ENCODE peak calls at places on chromosomes 7 and 10, in four cellular contexts. D, H, W and Q are unnamed samples.

GRCh38 chr7:104936546-104936945 is 77.5 kb upstream of the KMT2E start:
- DNase-seq in D (no peak), H (no peak), W (no peak), Q (no peak)

GRCh38 chr10:96130326-96130758 is 245 bp downstream of the ZNF518A start:
- DNase-seq in D (peak; percentile 86), H (no peak), W (peak; percentile 81), Q (no peak)

GRCh38 chr7:107190090-107190489 is 21.3 kb downstream of the HBP1 start:
- DNase-seq in D (no peak), H (no peak), W (no peak), Q (no peak)

GRCh38 chr7:105691029-105691691 is 109.9 kb upstream of the EFCAB10 start:
- DNase-seq in D (no peak), H (no peak), W (no peak), Q (no peak)

GRCh38 chr10:51709324-51709972 is 10.1 kb upstream of the CSTF2T start:
- DNase-seq in D (no peak), H (no peak), W (no peak), Q (no peak)

GRCh38 chr10:89649051-89649450 is 4.0 kb upstream of the PANK1 start:
- DNase-seq in D (no peak), H (no peak), W (no peak), Q (no peak)

GRCh38 chr7:46115410-46115809 is 194.3 kb upstream of the IGFBP3 start:
- DNase-seq in D (no peak), H (no peak), W (no peak), Q (no peak)

GRCh38 chr7:105136221-105136620 is 122.2 kb downstream of the KMT2E start:
- DNase-seq in D (no peak), H (no peak), W (no peak), Q (no peak)

GRCh38 chr7:36085096-36085495 is 68.0 kb upstream of the EEPD1 start:
- DNase-seq in D (no peak), H (no peak), W (no peak), Q (no peak)

GRCh38 chr7:154338709-154339108 is 286.5 kb downstream of the DPP6 start:
- DNase-seq in D (no peak), H (no peak), W (no peak), Q (no peak)

GRCh38 chr7:158723266-158723665 is 18.7 kb upstream of the NCAPG2 start:
- DNase-seq in D (no peak), H (no peak), W (no peak), Q (no peak)

GRCh38 chr10:91598211-91598981 is 34.5 kb downstream of the PPP1R3C start:
- DNase-seq in D (no peak), H (no peak), W (no peak), Q (no peak)

DNA sequence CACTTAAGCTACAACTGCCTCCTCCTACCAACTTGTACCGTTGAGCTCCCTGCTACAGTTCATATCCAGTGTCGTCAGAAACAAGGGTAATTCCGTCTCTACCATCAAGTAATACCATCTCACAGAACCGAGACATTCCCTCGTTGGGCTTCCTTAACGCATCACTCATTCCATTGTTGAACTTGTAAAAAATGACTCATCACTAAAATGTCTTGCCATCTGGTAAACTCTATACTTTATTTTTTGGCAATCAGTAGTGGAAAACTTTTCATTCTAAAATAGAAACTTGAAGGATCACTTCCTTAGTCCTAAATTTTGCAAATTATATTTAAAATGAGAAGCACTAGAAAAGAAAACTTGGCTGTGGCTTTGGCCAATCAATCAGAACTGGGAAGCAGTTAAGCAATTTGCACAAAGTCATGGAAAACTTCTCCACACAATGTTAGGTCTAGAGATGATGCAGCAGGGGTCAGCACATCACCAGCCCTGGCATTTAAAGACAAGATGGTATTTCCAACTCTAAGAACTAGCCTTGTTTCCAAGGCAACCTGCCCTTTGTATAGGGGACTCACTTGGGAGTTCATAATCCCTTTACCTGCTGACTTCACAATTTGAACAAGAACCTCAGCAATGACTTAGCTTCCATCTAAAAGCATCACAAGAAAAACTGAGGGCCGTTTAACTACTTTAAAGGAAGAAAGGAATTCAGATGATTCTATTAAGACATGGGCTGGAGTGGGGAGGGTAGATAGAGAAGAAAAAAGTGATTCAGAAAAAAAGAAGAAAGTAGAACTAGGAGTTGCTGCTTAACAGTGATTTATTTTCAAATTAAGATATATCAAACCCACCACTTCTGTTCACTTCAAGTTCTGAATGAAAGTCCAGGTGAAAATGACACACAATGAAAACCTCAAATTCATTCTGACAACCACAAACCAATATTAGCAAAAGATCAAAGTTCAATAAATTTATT is 288.1 kb downstream of the PARD3 start:
- DNase-seq in D (no peak), H (no peak), W (no peak), Q (no peak)
- H3K27ac ChIP-seq in D (no peak overlapping the region), H (peak overlapping the region; percentile 29), W (peak overlapping the region; percentile 53), Q (no peak overlapping the region)

GRCh38 chr10:15796098-15796759 is 64.1 kb downstream of the MINDY3 start:
- DNase-seq in D (no peak), H (no peak), W (no peak), Q (no peak)
- H3K27ac ChIP-seq in D (no peak overlapping the region), H (no peak overlapping the region), W (no peak overlapping the region), Q (no peak overlapping the region)

GRCh38 chr7:138024334-138024691 is 22.4 kb upstream of the CREB3L2 start:
- DNase-seq in D (no peak), H (no peak), W (no peak), Q (no peak)

GRCh38 chr7:138029126-138029525 is 27.2 kb upstream of the CREB3L2 start:
- DNase-seq in D (no peak), H (no peak), W (no peak), Q (no peak)

GRCh38 chr7:138025215-138026186 is 23.6 kb upstream of the CREB3L2 start:
- DNase-seq in D (no peak), H (no peak), W (no peak), Q (no peak)

GRCh38 chr7:138024765-138025164 is 22.9 kb upstream of the CREB3L2 start:
- DNase-seq in D (no peak), H (no peak), W (no peak), Q (no peak)

GRCh38 chr7:138027100-138027499 is 25.2 kb upstream of the CREB3L2 start:
- DNase-seq in D (no peak), H (no peak), W (no peak), Q (no peak)
- H3K27ac ChIP-seq in D (no peak overlapping the region), H (no peak overlapping the region), W (no peak overlapping the region), Q (no peak overlapping the region)

GRCh38 chr10:17984563-17984962 is 32.8 kb downstream of the SLC39A12 start:
- DNase-seq in D (no peak), H (no peak), W (no peak), Q (no peak)

GRCh38 chr10:17981201-17981600 is 29.5 kb downstream of the SLC39A12 start:
- DNase-seq in D (no peak), H (no peak), W (no peak), Q (no peak)

GRCh38 chr10:17981766-17982380 is 30.2 kb downstream of the SLC39A12 start:
- DNase-seq in D (no peak), H (no peak), W (no peak), Q (no peak)

GRCh38 chr10:17984056-17984455 is 32.3 kb downstream of the SLC39A12 start:
- DNase-seq in D (no peak), H (no peak), W (no peak), Q (no peak)

DNA sequence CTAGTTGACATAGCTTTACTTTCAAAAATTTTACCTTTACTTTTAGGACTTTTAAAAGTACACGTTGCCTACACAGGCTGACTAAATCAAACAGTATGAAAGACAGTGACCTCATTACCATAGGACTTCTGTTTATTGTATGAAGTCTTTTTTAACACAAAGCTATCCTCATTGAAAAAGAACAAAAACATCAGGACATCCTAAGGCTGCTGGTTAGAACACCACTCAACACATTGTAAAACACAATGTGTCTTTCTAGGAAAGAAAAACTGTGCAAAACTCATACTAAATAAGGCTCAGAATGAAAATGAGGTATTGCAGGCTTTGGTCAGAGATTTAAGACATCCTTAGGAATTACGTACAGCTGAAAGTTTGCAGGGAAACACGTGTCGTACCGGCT is 29.1 kb downstream of the SLC39A12 start:
- DNase-seq in D (no peak), H (no peak), W (no peak), Q (no peak)
- H3K27ac ChIP-seq in D (no peak overlapping the region), H (no peak overlapping the region), W (no peak overlapping the region), Q (no peak overlapping the region)

DNA sequence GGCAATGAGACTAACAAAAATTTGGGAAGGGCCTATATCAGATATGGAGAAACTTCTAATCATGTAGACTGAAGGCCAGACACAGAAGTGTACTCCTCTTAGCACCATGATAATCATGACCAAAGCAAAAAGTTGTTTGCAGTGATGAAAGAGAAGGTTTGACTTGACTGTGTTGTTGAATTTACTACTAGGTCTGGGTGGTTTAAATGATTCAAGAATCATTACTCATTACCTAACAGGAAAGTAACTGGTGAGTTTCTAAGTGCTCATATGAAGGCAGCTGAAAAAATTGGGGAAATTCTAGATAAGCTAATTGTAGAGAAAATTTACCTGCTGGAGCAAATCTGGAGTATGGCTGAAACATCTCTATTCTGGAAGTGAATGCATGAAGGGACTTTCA is 451.5 kb upstream of the SORCS1 start:
- DNase-seq in D (no peak), H (no peak), W (no peak), Q (no peak)
- H3K27ac ChIP-seq in D (no peak overlapping the region), H (no peak overlapping the region), W (no peak overlapping the region), Q (no peak overlapping the region)

GRCh38 chr10:53598914-53599313 is 826.3 kb upstream of the MBL2 start:
- DNase-seq in D (no peak), H (no peak), W (no peak), Q (no peak)
- H3K27ac ChIP-seq in D (no peak overlapping the region), H (no peak overlapping the region), W (no peak overlapping the region), Q (no peak overlapping the region)

GRCh38 chr10:76454539-76455137 is 1023.2 kb downstream of the LRMDA start:
- DNase-seq in D (no peak), H (no peak), W (no peak), Q (no peak)
- H3K27ac ChIP-seq in D (no peak overlapping the region), H (peak overlapping the region; percentile 73), W (no peak overlapping the region), Q (no peak overlapping the region)

GRCh38 chr7:12570148-12570528 is 382 bp upstream of the SCIN start:
- DNase-seq in D (peak; percentile 61), H (no peak), W (peak; percentile 56), Q (no peak)

GRCh38 chr7:12572941-12573340 is 2.4 kb downstream of the SCIN start:
- DNase-seq in D (no peak), H (no peak), W (no peak), Q (no peak)

GRCh38 chr7:12569673-12570072 is 847 bp upstream of the SCIN start:
- DNase-seq in D (no peak), H (no peak), W (no peak), Q (no peak)

GRCh38 chr7:12570529-12571461 is at the start of gene SCIN:
- DNase-seq in D (peak; percentile 89), H (no peak), W (peak; percentile 68), Q (peak; percentile 44)

DNA sequence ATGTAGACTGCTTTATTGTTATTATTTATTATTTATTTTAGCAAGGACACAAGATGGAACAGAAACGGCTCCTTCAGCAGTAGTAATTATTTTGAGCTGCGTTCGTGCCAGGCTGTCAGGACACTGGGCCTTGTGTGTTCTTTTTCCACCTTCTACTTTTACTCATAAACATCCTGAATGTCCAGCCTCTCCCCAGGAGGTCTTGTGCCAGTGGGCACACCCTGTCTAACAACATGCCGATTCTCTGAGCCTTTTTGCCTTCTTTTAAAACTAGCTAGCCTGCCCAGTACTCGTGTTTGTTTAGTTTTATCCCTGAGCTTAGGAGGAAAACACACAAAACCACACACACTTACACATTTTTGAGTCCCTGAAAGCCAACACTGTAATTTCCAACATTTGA is 1.2 kb downstream of the SCIN start:
- DNase-seq in D (no peak), H (no peak), W (no peak), Q (no peak)
- H3K27ac ChIP-seq in D (peak overlapping the region; percentile 89), H (no peak overlapping the region), W (peak overlapping the region; percentile 66), Q (no peak overlapping the region)